ENCODE peak calls at places on chromosomes 3 and 15, in ten cellular contexts. N is osteoblast, B is PC-3, E is Caco-2, A is aorta, I is breast epithelium, Z is lower lobe of right lung, T is lung, M is OCI-LY7, S is endothelial cell of umbilical vein. W is an unnamed sample. For H3K4me1, the result is how much of the 10 kb centered on the place peaks cover.

GRCh38 chr3:15339786-15340215 is 7.4 kb upstream of the SH3BP5 start:
- DNase-seq in N (peak), B (peak), E (no peak), A (no peak), I (no peak), Z (no peak), T (no peak), M (no peak), S (peak), W (no peak)

GRCh38 chr3:107077391-107077790 is 299.8 kb upstream of the CCDC54 start:
- DNase-seq in N (no peak), B (no peak), E (no peak), A (no peak), I (no peak), Z (no peak), T (no peak), M (no peak), S (no peak), W (no peak)

GRCh38 chr15:90037961-90038633 is 37.0 kb downstream of the ZNF710 start:
- DNase-seq in N (peak), B (no peak), E (no peak), A (no peak), I (peak), Z (no peak), T (no peak), M (no peak), S (peak), W (no peak)

GRCh38 chr3:104206925-104207324 is 1159.8 kb upstream of the ALCAM start:
- DNase-seq in N (no peak), B (peak), E (peak), A (no peak), I (no peak), Z (no peak), T (no peak), M (no peak), S (no peak), W (no peak)

GRCh38 chr3:119664850-119665379 is 4.5 kb upstream of the POPDC2 start:
- DNase-seq in N (no peak), B (peak), E (peak), A (no peak), I (no peak), Z (no peak), T (no peak), M (no peak), S (no peak), W (no peak)

GRCh38 chr15:89632563-89633430 is 22.5 kb downstream of the KIF7 start:
- DNase-seq in N (peak), B (no peak), E (no peak), A (no peak), I (no peak), Z (no peak), T (no peak), M (no peak), S (no peak), W (peak)

GRCh38 chr15:74322558-74323180 is 44.8 kb downstream of the CYP11A1 start:
- DNase-seq in N (peak), B (peak), E (peak), A (peak), I (peak), Z (peak), T (peak), M (peak), S (peak), W (peak)

GRCh38 chr3:143511174-143511879 is 336.9 kb downstream of the SLC9A9 start:
- DNase-seq in N (no peak), B (no peak), E (no peak), A (no peak), I (no peak), Z (no peak), T (no peak), M (no peak), S (no peak), W (no peak)

GRCh38 chr3:141575879-141576743 is 89.3 kb downstream of the RASA2 start:
- DNase-seq in N (no peak), B (peak), E (no peak), A (no peak), I (no peak), Z (no peak), T (no peak), M (peak), S (peak), W (no peak)

GRCh38 chr3:131591394-131591990 is 88.7 kb upstream of the MRPL3 start:
- DNase-seq in N (peak), B (peak), E (no peak), A (no peak), I (no peak), Z (no peak), T (no peak), M (no peak), S (no peak), W (no peak)

GRCh38 chr3:56801151-56801596 is 575 bp downstream of the ARHGEF3 start:
- DNase-seq in N (no peak), B (peak), E (peak), A (no peak), I (no peak), Z (no peak), T (no peak), M (peak), S (peak), W (no peak)

GRCh38 chr3:65871305-65872141 is 167.2 kb downstream of the MAGI1 start:
- DNase-seq in N (no peak), B (no peak), E (peak), A (peak), I (peak), Z (peak), T (peak), M (no peak), S (peak), W (no peak)

GRCh38 chr3:125165189-125165947 is 47.2 kb downstream of the SLC12A8 start:
- DNase-seq in N (peak), B (peak), E (peak), A (peak), I (no peak), Z (peak), T (no peak), M (peak), S (peak), W (no peak)

GRCh38 chr3:112718516-112718915 is 77.6 kb upstream of the CCDC80 start:
- DNase-seq in N (no peak), B (no peak), E (no peak), A (no peak), I (no peak), Z (no peak), T (no peak), M (no peak), S (no peak), W (no peak)

GRCh38 chr15:48385431-48385830 is 54.2 kb downstream of the DUT start:
- DNase-seq in N (peak), B (no peak), E (no peak), A (no peak), I (no peak), Z (no peak), T (no peak), M (no peak), S (peak), W (no peak)

GRCh38 chr15:20340931-20341661 is 200.5 kb downstream of the GOLGA6L6 start:
- DNase-seq in N (peak), B (peak), E (no peak), A (peak), I (peak), Z (peak), T (peak), M (no peak), S (peak), W (peak)

GRCh38 chr15:53401503-53401902 is 358.0 kb downstream of the WDR72 start:
- DNase-seq in N (no peak), B (no peak), E (no peak), A (no peak), I (no peak), Z (no peak), T (no peak), M (no peak), S (no peak), W (no peak)

GRCh38 chr3:133573054-133573628 is 345 bp upstream of the CDV3 start:
- DNase-seq in N (peak), B (peak), E (peak), A (peak), I (peak), Z (peak), T (peak), M (peak), S (peak), W (peak)
- H3K4me1 ChIP-seq in N (half or more), B (half or more), E (half or more), A (under half), I (under half), Z (under half), T (under half), M (half or more), S (half or more), W (half or more)

GRCh38 chr15:76503804-76504203 is 167.2 kb downstream of the ISL2 start:
- DNase-seq in N (no peak), B (no peak), E (no peak), A (no peak), I (no peak), Z (no peak), T (no peak), M (no peak), S (no peak), W (no peak)
- H3K4me1 ChIP-seq in N (under half), B (under half), E (under half), A (under half), I (under half), Z (under half), T (under half), M (under half), S (under half), W (under half)

GRCh38 chr3:52025453-52025852 is 29.8 kb upstream of the RPL29 start:
- DNase-seq in N (no peak), B (no peak), E (no peak), A (no peak), I (no peak), Z (no peak), T (no peak), M (no peak), S (no peak), W (no peak)
- H3K4me1 ChIP-seq in N (under half), B (under half), E (under half), A (under half), I (under half), Z (under half), T (under half), M (under half), S (under half), W (under half)

DNA sequence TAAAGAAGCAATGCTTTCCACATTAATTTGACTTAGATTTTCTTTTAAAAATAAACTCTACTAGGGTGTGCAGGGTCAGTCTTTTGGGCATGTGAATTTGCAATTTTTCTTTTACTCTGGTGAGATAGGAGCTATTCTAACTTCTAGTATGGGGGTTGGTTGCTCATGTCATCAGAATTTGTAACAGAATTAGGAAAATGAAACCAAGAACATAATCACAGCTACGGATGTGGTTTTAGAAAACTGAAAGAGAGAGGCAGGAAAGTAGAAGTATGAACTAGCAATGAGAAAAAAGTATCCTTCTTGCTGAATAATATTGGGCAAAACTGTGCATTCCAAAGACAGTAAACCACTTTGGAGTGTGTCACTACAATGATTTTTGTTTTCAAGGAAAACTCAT is 43.4 kb downstream of the ADPGK start:
- DNase-seq in N (no peak), B (no peak), E (no peak), A (no peak), I (no peak), Z (no peak), T (no peak), M (peak), S (no peak), W (no peak)
- H3K4me1 ChIP-seq in N (under half), B (under half), E (under half), A (under half), I (under half), Z (under half), T (under half), M (under half), S (under half), W (under half)

GRCh38 chr3:123084738-123085237 is 18.0 kb downstream of the PDIA5 start:
- DNase-seq in N (peak), B (no peak), E (peak), A (peak), I (no peak), Z (no peak), T (no peak), M (no peak), S (no peak), W (no peak)
- H3K4me1 ChIP-seq in N (half or more), B (under half), E (half or more), A (under half), I (under half), Z (half or more), T (under half), M (under half), S (half or more), W (under half)

DNA sequence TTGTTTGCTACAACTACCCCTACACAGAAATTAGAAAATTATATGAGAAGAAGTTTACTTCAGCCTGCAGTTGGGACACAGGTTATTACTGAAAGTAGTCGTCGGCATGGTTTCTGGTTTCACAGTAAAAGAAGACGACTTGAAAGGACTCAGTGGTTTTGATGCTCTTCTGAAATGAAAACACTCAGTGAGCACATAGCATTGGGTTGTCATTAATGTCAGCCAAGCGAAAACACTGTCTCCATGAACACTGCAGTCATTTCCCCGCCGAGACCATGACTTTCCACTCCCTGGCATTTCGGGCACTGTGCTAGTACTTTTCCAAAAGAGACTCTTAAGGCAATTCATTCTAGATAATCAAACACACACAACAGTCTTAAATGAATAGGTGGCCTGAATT is 69.2 kb upstream of the ICE2 start:
- DNase-seq in N (no peak), B (no peak), E (no peak), A (no peak), I (no peak), Z (no peak), T (no peak), M (no peak), S (no peak), W (no peak)
- H3K4me1 ChIP-seq in N (under half), B (under half), E (under half), A (under half), I (under half), Z (under half), T (under half), M (under half), S (under half), W (under half)